ENCODE peak calls at places on chromosome 5, in six cellular contexts. K is Panc1, L is spleen, W is SK-N-MC, Q is HCT116, O is suprapubic skin. P is an unnamed sample.
A peak's percentile ranks its signal among the peaks of the same experiment; 100 is the strongest.

GRCh38 chr5:31096238-31096865 is 97.1 kb upstream of the CDH6 start:
- DNase-seq in W (no peak), O (no peak), K (no peak), Q (no peak), L (no peak), P (no peak)

GRCh38 chr5:93150311-93151012 is 430.6 kb downstream of the NR2F1-AS1 start:
- DNase-seq in Q (no peak), W (no peak), O (no peak), L (no peak), K (no peak), P (no peak)

GRCh38 chr5:112397690-112398089 is 21.4 kb downstream of the EPB41L4A start:
- DNase-seq in W (no peak), Q (no peak), O (no peak), L (no peak), K (no peak), P (no peak)

GRCh38 chr5:362978-363765 is 41.7 kb downstream of the AHRR start:
- DNase-seq in W (no peak), Q (no peak), L (peak; percentile 41), O (no peak), K (no peak), P (no peak)

GRCh38 chr5:136186786-136187185 is 6.2 kb downstream of the SMIM32 start:
- DNase-seq in K (no peak), W (no peak), Q (no peak), L (no peak), O (no peak), P (no peak)

GRCh38 chr5:111072949-111073682 is 1.6 kb downstream of the TSLP start:
- DNase-seq in L (peak; percentile 85), O (peak; percentile 75), W (no peak), Q (peak; percentile 19), K (no peak), P (peak; percentile 61)

GRCh38 chr5:21680661-21681060 is 1172.5 kb downstream of the CDH12 start:
- DNase-seq in L (no peak), W (no peak), O (no peak), K (no peak), Q (no peak), P (no peak)

GRCh38 chr5:84327591-84327990 is 57.1 kb downstream of the EDIL3 start:
- DNase-seq in L (no peak), O (no peak), K (no peak), W (no peak), Q (no peak), P (no peak)

GRCh38 chr5:115439042-115439441 is 105.5 kb downstream of the FEM1C start:
- DNase-seq in W (no peak), K (no peak), Q (no peak), O (no peak), L (no peak), P (no peak)

GRCh38 chr5:140112685-140113179 is 1.2 kb upstream of the PURA start:
- DNase-seq in K (no peak), L (no peak), W (no peak), Q (no peak), O (no peak), P (no peak)

GRCh38 chr5:168304349-168304748 is 12.9 kb downstream of the WWC1 start:
- DNase-seq in K (no peak), W (no peak), Q (no peak), L (no peak), O (no peak), P (no peak)

GRCh38 chr5:17000296-17000939 is 64.3 kb upstream of the MYO10 start:
- DNase-seq in L (no peak), Q (peak; percentile 52), W (no peak), K (peak; percentile 83), O (no peak), P (no peak)

GRCh38 chr5:120035815-120036577 is 406.6 kb downstream of the FAM170A start:
- DNase-seq in Q (no peak), K (no peak), L (no peak), W (no peak), O (no peak), P (no peak)

GRCh38 chr5:83472508-83473343 is 1.2 kb downstream of the VCAN start:
- DNase-seq in L (peak; percentile 76), K (no peak), O (peak; percentile 80), W (no peak), Q (no peak), P (peak; percentile 16)

GRCh38 chr5:87298687-87299362 is 31.1 kb downstream of the RASA1 start:
- DNase-seq in Q (no peak), K (no peak), W (no peak), O (no peak), L (no peak), P (no peak)

GRCh38 chr5:146595088-146595487 is 79.1 kb upstream of the GPR151 start:
- DNase-seq in L (no peak), W (no peak), O (no peak), Q (no peak), K (no peak), P (no peak)

GRCh38 chr5:42168091-42168670 is 243.1 kb downstream of the FBXO4 start:
- DNase-seq in O (no peak), Q (no peak), W (no peak), L (no peak), K (no peak), P (no peak)

GRCh38 chr5:133873936-133874585 is 94.4 kb downstream of the C5orf15 start:
- DNase-seq in L (no peak), O (no peak), Q (no peak), K (no peak), W (no peak), P (no peak)

GRCh38 chr5:10601246-10602030 is 37.6 kb downstream of the ANKRD33B start:
- DNase-seq in W (peak; percentile 66), Q (peak; percentile 16), K (no peak), L (no peak), O (peak; percentile 94), P (peak; percentile 63)

DNA sequence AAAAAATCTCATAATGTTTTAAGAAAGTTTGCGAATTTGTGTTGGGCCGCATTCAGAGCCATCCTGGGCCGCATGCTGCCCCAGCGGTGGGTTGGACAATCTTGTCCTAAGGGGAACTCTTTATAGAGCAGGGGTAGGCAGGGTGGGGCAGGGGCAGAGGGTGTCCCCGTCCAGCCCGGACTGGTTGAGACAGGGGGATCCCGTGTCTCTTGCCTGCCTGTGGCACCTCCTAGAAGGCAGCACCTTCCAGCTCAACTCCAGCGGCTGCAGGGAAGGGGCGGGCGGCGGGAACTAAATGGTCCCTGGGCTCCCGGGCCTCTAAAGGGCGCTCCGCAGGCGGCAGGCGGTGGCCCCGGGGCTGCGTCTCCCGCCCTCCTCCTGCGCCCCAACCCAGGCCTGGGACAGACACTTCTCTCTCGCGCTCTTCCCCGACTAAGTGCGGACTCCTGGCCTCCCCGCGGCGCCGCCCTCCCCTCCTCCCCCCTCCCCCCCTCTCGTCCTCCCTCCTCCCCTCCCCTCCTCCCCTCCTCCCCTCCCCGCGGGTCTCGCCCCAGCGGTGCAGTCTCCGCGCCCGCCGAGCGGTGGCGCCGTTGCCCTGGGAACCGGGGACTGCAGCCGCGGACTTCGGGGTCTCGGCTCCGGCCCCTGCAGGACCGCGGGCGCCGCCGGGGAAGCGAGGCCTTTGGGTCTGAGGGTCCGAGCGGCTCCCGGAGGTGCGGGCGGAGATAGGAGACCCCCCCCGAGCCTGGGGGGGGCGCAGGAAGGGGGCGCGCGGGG is 132.6 kb downstream of the MRPL36 start:
- DNase-seq in L (no peak), Q (no peak), O (no peak), W (no peak), K (no peak), P (peak; percentile 37)
- H3K4me3 ChIP-seq in L (no peak overlapping the region), Q (peak overlapping the region; percentile 34), O (peak overlapping the region; percentile 44), W (no peak overlapping the region), K (no peak overlapping the region), P (peak overlapping the region; percentile 33)

GRCh38 chr5:96254980-96255681 is 177.9 kb downstream of the PCSK1 start:
- DNase-seq in K (peak; percentile 73), W (no peak), Q (no peak), L (no peak), O (no peak), P (no peak)
- TF ChIP-seq POLR2AphosphoS5 in K (no peak), W (no peak), Q (no peak), L (no peak), O (no peak), P (no peak)

GRCh38 chr5:53490747-53491146 is 10.3 kb downstream of the FST start:
- DNase-seq in K (no peak), L (no peak), O (no peak), W (no peak), Q (no peak), P (no peak)
- H3K4me3 ChIP-seq in K (no peak overlapping the region), L (no peak overlapping the region), O (no peak overlapping the region), W (no peak overlapping the region), Q (no peak overlapping the region), P (no peak overlapping the region)

GRCh38 chr5:157520911-157521703 is 54.5 kb downstream of the ADAM19 start:
- DNase-seq in O (no peak), W (no peak), K (no peak), L (no peak), Q (no peak), P (peak; percentile 44)
- TF ChIP-seq POLR2AphosphoS5 in O (no peak), W (no peak), K (no peak), L (peak; percentile 29), Q (no peak), P (peak; percentile 54)

GRCh38 chr5:76522103-76522942 is 100.9 kb downstream of the F2RL2 start:
- DNase-seq in W (no peak), Q (no peak), K (no peak), O (no peak), L (no peak), P (no peak)

GRCh38 chr5:76524872-76525271 is 98.3 kb downstream of the F2RL2 start:
- DNase-seq in W (peak; percentile 99), K (no peak), L (no peak), Q (no peak), O (no peak), P (no peak)

GRCh38 chr5:76526950-76527349 is 96.3 kb downstream of the F2RL2 start:
- DNase-seq in W (no peak), Q (no peak), O (no peak), K (no peak), L (no peak), P (no peak)

GRCh38 chr5:76521240-76521758 is 101.9 kb downstream of the F2RL2 start:
- DNase-seq in W (no peak), K (no peak), Q (no peak), L (no peak), O (no peak), P (no peak)

DNA sequence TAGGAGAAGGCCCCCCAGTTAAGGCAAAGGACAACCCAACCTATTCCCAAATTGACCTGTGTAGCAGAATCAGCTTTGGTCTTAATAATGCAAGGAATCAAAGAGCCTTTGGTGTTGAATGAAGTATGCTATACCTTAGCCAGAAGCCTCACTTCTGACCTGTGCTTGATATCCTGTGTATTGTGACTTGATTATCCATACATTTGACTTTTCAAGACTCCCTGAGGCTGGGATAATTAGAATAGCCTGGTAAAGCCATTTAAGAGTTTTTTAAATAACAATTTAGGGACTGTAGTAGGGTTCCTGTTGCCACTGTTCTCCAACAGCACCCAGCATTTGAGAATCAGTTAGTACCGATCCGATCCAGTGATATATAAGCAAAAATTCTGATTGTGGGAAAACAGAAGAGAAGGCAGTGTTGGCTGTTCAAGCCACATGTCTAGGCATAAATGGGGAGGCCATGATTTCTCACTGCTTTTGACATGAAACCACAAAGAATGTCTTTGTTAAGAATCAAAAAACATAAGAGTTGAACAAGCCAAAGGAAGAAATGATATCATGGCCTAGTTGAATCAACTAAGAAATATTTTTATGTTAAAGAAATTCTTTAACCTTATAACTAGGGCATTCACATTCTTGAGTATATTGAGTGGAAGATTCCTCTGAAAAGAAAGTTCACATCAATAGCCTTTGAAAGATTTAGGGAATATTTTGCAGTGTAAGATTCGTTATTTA is 98.9 kb downstream of the F2RL2 start:
- DNase-seq in K (no peak), O (no peak), Q (no peak), W (no peak), L (no peak), P (no peak)
- H3K4me3 ChIP-seq in K (no peak overlapping the region), O (no peak overlapping the region), Q (no peak overlapping the region), W (peak overlapping the region; percentile 68), L (no peak overlapping the region), P (no peak overlapping the region)

P was measured in transverse colon.